ENCODE peak calls at places on chromosomes 13 and 19, in nine cellular contexts. S, V, P, A, K, C, E, I and X are unnamed samples.
A peak's percentile ranks its signal among the peaks of the same experiment; 100 is the strongest.

GRCh38 chr19:38733493-38734175 is 10.6 kb downstream of the CAPN12 start:
- DNase-seq in S (no peak), V (peak; percentile 65), P (no peak), A (no peak), K (peak; percentile 51), C (no peak), E (peak; percentile 23), I (no peak), X (peak; percentile 30)

GRCh38 chr19:45356760-45357444 is 13.5 kb downstream of the ERCC2 start:
- DNase-seq in S (no peak), V (no peak), P (no peak), A (no peak), K (no peak), C (no peak), E (no peak), I (no peak), X (no peak)

GRCh38 chr13:109333893-109334651 is 452.3 kb downstream of the IRS2 start:
- DNase-seq in S (no peak), V (no peak), P (no peak), A (no peak), K (no peak), C (no peak), E (no peak), I (no peak), X (no peak)

GRCh38 chr19:20840371-20840770 is 64.3 kb downstream of the ZNF66 start:
- DNase-seq in S (no peak), V (no peak), P (no peak), A (no peak), K (no peak), C (no peak), E (no peak), I (no peak), X (no peak)

GRCh38 chr13:113877149-113877990 is 13.5 kb upstream of the GAS6 start:
- DNase-seq in S (no peak), V (no peak), P (no peak), A (no peak), K (no peak), C (no peak), E (no peak), I (no peak), X (no peak)

GRCh38 chr19:48543121-48543710 is 8.8 kb upstream of the SULT2B1 start:
- DNase-seq in S (no peak), V (no peak), P (peak; percentile 47), A (no peak), K (no peak), C (no peak), E (peak; percentile 15), I (no peak), X (peak; percentile 51)

GRCh38 chr13:43319617-43320444 is 296.4 kb downstream of the DNAJC15 start:
- DNase-seq in S (no peak), V (no peak), P (no peak), A (no peak), K (no peak), C (peak; percentile 57), E (peak; percentile 90), I (no peak), X (no peak)

GRCh38 chr13:21138561-21138960 is 37.8 kb downstream of the SKA3 start:
- DNase-seq in S (no peak), V (no peak), P (no peak), A (peak; percentile 6), K (no peak), C (no peak), E (no peak), I (no peak), X (peak; percentile 51)

GRCh38 chr19:36093146-36093662 is 17.7 kb upstream of the OVOL3 start:
- DNase-seq in S (peak; percentile 7), V (no peak), P (no peak), A (no peak), K (no peak), C (no peak), E (no peak), I (peak; percentile 37), X (no peak)

GRCh38 chr19:47111081-47111589 is 2.4 kb downstream of the ZC3H4 start:
- DNase-seq in S (peak; percentile 36), V (no peak), P (no peak), A (no peak), K (no peak), C (peak; percentile 34), E (peak; percentile 39), I (peak; percentile 64), X (no peak)

GRCh38 chr13:98141938-98142426 is 912 bp upstream of the FARP1 start:
- DNase-seq in S (no peak), V (peak; percentile 66), P (no peak), A (peak; percentile 73), K (peak; percentile 60), C (peak; percentile 69), E (no peak), I (no peak), X (no peak)

GRCh38 chr19:50007170-50007569 is 18.0 kb downstream of the VRK3 start:
- DNase-seq in S (no peak), V (no peak), P (no peak), A (no peak), K (no peak), C (no peak), E (no peak), I (no peak), X (no peak)

GRCh38 chr19:12365372-12366162 is at the start of gene ZNF442:
- DNase-seq in S (peak; percentile 77), V (peak; percentile 99), P (peak; percentile 97), A (peak; percentile 97), K (peak; percentile 98), C (peak; percentile 100), E (peak; percentile 97), I (peak; percentile 89), X (peak; percentile 98)

GRCh38 chr19:10399878-10400277 is 3.5 kb downstream of the CDC37 start:
- DNase-seq in S (no peak), V (no peak), P (no peak), A (no peak), K (no peak), C (no peak), E (no peak), I (no peak), X (no peak)

GRCh38 chr19:56314584-56315075 is at the start of gene ZSCAN5A:
- DNase-seq in S (peak; percentile 93), V (peak; percentile 98), P (peak; percentile 98), A (peak; percentile 97), K (peak; percentile 99), C (peak; percentile 97), E (peak; percentile 97), I (peak; percentile 98), X (peak; percentile 96)

GRCh38 chr19:35284153-35285140 is 2.1 kb downstream of the HAMP start:
- DNase-seq in S (no peak), V (no peak), P (no peak), A (no peak), K (no peak), C (no peak), E (no peak), I (no peak), X (no peak)

GRCh38 chr13:78098249-78098648 is 179.6 kb upstream of the EDNRB start:
- DNase-seq in S (no peak), V (no peak), P (no peak), A (no peak), K (no peak), C (no peak), E (no peak), I (no peak), X (peak; percentile 77)

GRCh38 chr19:51410950-51411748 is 6.3 kb downstream of the SIGLEC10 start:
- DNase-seq in S (no peak), V (no peak), P (no peak), A (no peak), K (no peak), C (no peak), E (no peak), I (no peak), X (no peak)

GRCh38 chr13:41652735-41653361 is 195.5 kb downstream of the RGCC start:
- DNase-seq in S (no peak), V (no peak), P (peak; percentile 37), A (no peak), K (no peak), C (peak; percentile 33), E (peak; percentile 72), I (peak; percentile 26), X (peak; percentile 69)

GRCh38 chr13:44676534-44676933 is 100.4 kb upstream of the TSC22D1 start:
- DNase-seq in S (no peak), V (no peak), P (no peak), A (no peak), K (no peak), C (no peak), E (no peak), I (no peak), X (no peak)

GRCh38 chr19:39432677-39433025 is 3.1 kb downstream of the RPS16 start:
- DNase-seq in S (no peak), V (no peak), P (no peak), A (no peak), K (no peak), C (no peak), E (no peak), I (no peak), X (no peak)

GRCh38 chr19:31334101-31334848 is 15.0 kb downstream of the TSHZ3 start:
- DNase-seq in S (no peak), V (no peak), P (no peak), A (no peak), K (no peak), C (no peak), E (no peak), I (no peak), X (no peak)

GRCh38 chr19:10289836-10290438 is at the start of gene ICAM5:
- DNase-seq in S (no peak), V (no peak), P (peak; percentile 55), A (peak; percentile 29), K (no peak), C (no peak), E (peak; percentile 43), I (peak; percentile 54), X (no peak)

GRCh38 chr19:31675187-31675913 is 326.1 kb upstream of the TSHZ3 start:
- DNase-seq in S (no peak), V (no peak), P (peak; percentile 57), A (no peak), K (no peak), C (no peak), E (peak; percentile 74), I (no peak), X (no peak)

GRCh38 chr13:21039097-21039800 is 22.1 kb downstream of the LATS2 start:
- DNase-seq in S (no peak), V (no peak), P (no peak), A (no peak), K (no peak), C (no peak), E (no peak), I (no peak), X (no peak)

GRCh38 chr19:11659612-11660011 is 62.3 kb downstream of the ZNF627 start:
- DNase-seq in S (no peak), V (no peak), P (peak; percentile 38), A (peak; percentile 15), K (no peak), C (no peak), E (no peak), I (no peak), X (no peak)

GRCh38 chr13:101917833-101918755 is 465.6 kb downstream of the ITGBL1 start:
- DNase-seq in S (no peak), V (no peak), P (peak; percentile 5), A (peak; percentile 99), K (no peak), C (peak; percentile 40), E (no peak), I (no peak), X (no peak)

GRCh38 chr13:66875264-66875663 is 354.9 kb downstream of the PCDH9 start:
- DNase-seq in S (no peak), V (no peak), P (no peak), A (peak; percentile 42), K (no peak), C (no peak), E (no peak), I (no peak), X (no peak)

GRCh38 chr13:112808377-112809140 is 118.7 kb downstream of the ATP11A start:
- DNase-seq in S (no peak), V (peak; percentile 51), P (no peak), A (no peak), K (no peak), C (no peak), E (no peak), I (no peak), X (no peak)

GRCh38 chr13:94431987-94432386 is 47.5 kb downstream of the DCT start:
- DNase-seq in S (no peak), V (no peak), P (no peak), A (no peak), K (no peak), C (no peak), E (no peak), I (no peak), X (no peak)